ENCODE peak calls at places on chromosomes 7 and 10, in four cellular contexts. F is Kasumi-1, Y is HEK293T, A is NCI-H1694 treated with DMSO at 0.1 percent for 48 hours. N is an unnamed sample.
A peak's percentile ranks its signal among the peaks of the same experiment; 100 is the strongest.

GRCh38 chr10:12638103-12638502 is 288.8 kb downstream of the CAMK1D start:
- DNase-seq in F (no peak), Y (no peak), A (peak; percentile 94), N (no peak)

GRCh38 chr10:90642136-90642535 is 215.7 kb downstream of the HTR7 start:
- DNase-seq in A (no peak), F (no peak), Y (no peak), N (no peak)

GRCh38 chr7:124101173-124101768 is 68.4 kb upstream of the TMEM229A start:
- DNase-seq in A (peak; percentile 48), F (peak; percentile 48), Y (peak; percentile 27), N (peak; percentile 52)

GRCh38 chr10:101394522-101395133 is 40.7 kb downstream of the BTRC start:
- DNase-seq in Y (peak; percentile 23), A (no peak), F (no peak), N (no peak)

GRCh38 chr7:156616269-156617202 is 24.0 kb upstream of the RNF32 start:
- DNase-seq in F (no peak), A (no peak), Y (no peak), N (no peak)

GRCh38 chr7:88014581-88014980 is 80.5 kb downstream of the ADAM22 start:
- DNase-seq in A (no peak), Y (no peak), F (no peak), N (no peak)

GRCh38 chr7:126657599-126658358 is 595.0 kb downstream of the GRM8 start:
- DNase-seq in F (no peak), A (no peak), Y (no peak), N (no peak)

GRCh38 chr7:101814996-101815825 is 2.2 kb upstream of the CUX1 start:
- DNase-seq in A (no peak), Y (peak; percentile 75), F (peak; percentile 51), N (peak; percentile 46)

GRCh38 chr10:1151071-1152033 is 95.2 kb downstream of the WDR37 start:
- DNase-seq in A (no peak), Y (no peak), F (no peak), N (no peak)

GRCh38 chr7:6654113-6654841 is 17.2 kb downstream of the ZNF316 start:
- DNase-seq in A (no peak), Y (no peak), F (no peak), N (no peak)

GRCh38 chr7:7119668-7120208 is 62.6 kb upstream of the C1GALT1 start:
- DNase-seq in A (no peak), F (no peak), Y (no peak), N (no peak)

GRCh38 chr7:84508569-84508968 is 314.0 kb upstream of the SEMA3A start:
- DNase-seq in F (no peak), Y (no peak), A (no peak), N (no peak)

GRCh38 chr10:20627918-20628499 is 269.1 kb downstream of the NEBL start:
- DNase-seq in A (no peak), F (no peak), Y (no peak), N (no peak)

GRCh38 chr10:132541601-132542011 is 4.0 kb downstream of the INPP5A start:
- DNase-seq in F (no peak), A (no peak), Y (no peak), N (no peak)

GRCh38 chr10:58734116-58734515 is 221.4 kb downstream of the BICC1 start:
- DNase-seq in A (no peak), F (no peak), Y (no peak), N (no peak)

GRCh38 chr7:100830396-100830795 is 3.1 kb upstream of the EPHB4 start:
- DNase-seq in A (no peak), F (no peak), Y (no peak), N (no peak)

GRCh38 chr10:103181244-103181643 is 11.8 kb downstream of the NT5C2 start:
- DNase-seq in Y (no peak), F (peak; percentile 100), A (no peak), N (no peak)

GRCh38 chr10:112687647-112688046 is 240.6 kb downstream of the VTI1A start:
- DNase-seq in Y (no peak), F (no peak), A (no peak), N (no peak)

GRCh38 chr7:98681496-98681895 is 64.4 kb downstream of the NPTX2 start:
- DNase-seq in F (no peak), A (no peak), Y (no peak), N (no peak)

GRCh38 chr7:28409716-28410627 is 2.3 kb upstream of the CREB5 start:
- DNase-seq in A (no peak), Y (peak; percentile 29), F (no peak), N (no peak)

GRCh38 chr7:128247640-128248194 is 6.6 kb downstream of the LEP start:
- DNase-seq in F (no peak), Y (no peak), A (no peak), N (no peak)

GRCh38 chr7:54995631-54996340 is 23.0 kb upstream of the EGFR start:
- DNase-seq in Y (no peak), A (no peak), F (no peak), N (no peak)

GRCh38 chr7:2863461-2864066 is 19.5 kb upstream of the GNA12 start:
- DNase-seq in Y (no peak), F (peak; percentile 66), A (no peak), N (peak; percentile 48)

GRCh38 chr7:3280445-3280844 is 20.6 kb upstream of the SDK1 start:
- DNase-seq in A (no peak), F (no peak), Y (no peak), N (no peak)

GRCh38 chr7:129169705-129170319 is 18.6 kb upstream of the SMO start:
- DNase-seq in A (no peak), Y (no peak), F (peak; percentile 68), N (no peak)

GRCh38 chr7:9407816-9408215 is 974.4 kb downstream of the NXPH1 start:
- DNase-seq in Y (no peak), F (no peak), A (no peak), N (no peak)

GRCh38 chr7:45103958-45104843 is 7.3 kb downstream of the TBRG4 start:
- DNase-seq in A (no peak), Y (no peak), F (no peak), N (no peak)

GRCh38 chr7:118005021-118005420 is 131.8 kb upstream of the CTTNBP2 start:
- DNase-seq in F (no peak), A (no peak), Y (no peak), N (peak; percentile 21)

GRCh38 chr10:31526681-31527080 is 207.7 kb downstream of the ZEB1 start:
- DNase-seq in Y (no peak), A (no peak), F (peak; percentile 17), N (no peak)

GRCh38 chr7:117648203-117648866 is 168.5 kb downstream of the CFTR start:
- DNase-seq in Y (no peak), A (no peak), F (no peak), N (no peak)

GRCh38 chr10:131178521-131178920 is 133.0 kb downstream of the TCERG1L start:
- DNase-seq in Y (no peak), A (no peak), F (no peak), N (no peak)

GRCh38 chr7:155001756-155002410 is 1.0 kb downstream of the PAXIP1 start:
- DNase-seq in Y (peak; percentile 39), A (no peak), F (no peak), N (peak; percentile 5)

GRCh38 chr7:94394058-94394398 is 667 bp upstream of the COL1A2 start:
- DNase-seq in A (no peak), Y (no peak), F (no peak), N (no peak)

GRCh38 chr7:142482899-142483658 is 225.2 kb upstream of the PRSS58 start:
- DNase-seq in A (no peak), F (peak; percentile 73), Y (peak; percentile 62), N (peak; percentile 37)